ENCODE peak calls at places on chromosome 7, in six cellular contexts. H is left lung; S is right cardiac atrium; V is mesendoderm; D is naive thymus-derived CD4-positive, alpha-beta T cell; I is A549. A is an unnamed sample.
A peak's percentile ranks its signal among the peaks of the same experiment; 100 is the strongest.

GRCh38 chr7:129258649-129259389 is 34.0 kb downstream of the AHCYL2 start:
- DNase-seq in H (no peak), S (no peak), V (peak; percentile 97), D (peak; percentile 29), I (no peak), A (no peak)

GRCh38 chr7:46630031-46630430 is 709.0 kb upstream of the IGFBP3 start:
- DNase-seq in H (no peak), S (no peak), V (no peak), D (no peak), I (no peak), A (no peak)

GRCh38 chr7:142376356-142376997 is 118.6 kb upstream of the PRSS58 start:
- DNase-seq in H (no peak), S (no peak), V (peak; percentile 19), D (no peak), I (no peak), A (no peak)

GRCh38 chr7:44077061-44077460 is 5.3 kb downstream of the POLM start:
- DNase-seq in H (peak; percentile 32), S (no peak), V (no peak), D (no peak), I (no peak), A (no peak)

GRCh38 chr7:100509213-100509612 is 25.5 kb downstream of the NYAP1 start:
- DNase-seq in H (no peak), S (no peak), V (no peak), D (no peak), I (no peak), A (no peak)

GRCh38 chr7:22397981-22398380 is 41.0 kb upstream of the RAPGEF5 start:
- DNase-seq in H (no peak), S (no peak), V (no peak), D (no peak), I (no peak), A (no peak)

GRCh38 chr7:43283706-43284105 is 171.3 kb downstream of the HECW1 start:
- DNase-seq in H (no peak), S (no peak), V (no peak), D (no peak), I (no peak), A (no peak)

GRCh38 chr7:158061884-158062656 is 525.6 kb downstream of the PTPRN2 start:
- DNase-seq in H (no peak), S (peak; percentile 26), V (no peak), D (no peak), I (no peak), A (no peak)

GRCh38 chr7:80047856-80048459 is 86.7 kb upstream of the GNAI1 start:
- DNase-seq in H (no peak), S (no peak), V (no peak), D (no peak), I (peak; percentile 10), A (no peak)

GRCh38 chr7:2172311-2173183 is 60.2 kb downstream of the MAD1L1 start:
- DNase-seq in H (peak; percentile 72), S (peak; percentile 63), V (no peak), D (no peak), I (no peak), A (no peak)

GRCh38 chr7:32059289-32060045 is 10.7 kb downstream of the PDE1C start:
- DNase-seq in H (no peak), S (no peak), V (peak; percentile 4), D (no peak), I (no peak), A (no peak)

GRCh38 chr7:84701524-84702306 is 485.1 kb downstream of the SEMA3D start:
- DNase-seq in H (no peak), S (no peak), V (peak; percentile 79), D (no peak), I (peak; percentile 53), A (no peak)

GRCh38 chr7:142620375-142620774 is 128.9 kb upstream of the PRSS1 start:
- DNase-seq in H (no peak), S (no peak), V (no peak), D (peak; percentile 21), I (no peak), A (no peak)

GRCh38 chr7:82562716-82563404 is 119.3 kb upstream of the CACNA2D1 start:
- DNase-seq in H (no peak), S (no peak), V (peak; percentile 50), D (no peak), I (no peak), A (no peak)

DNA sequence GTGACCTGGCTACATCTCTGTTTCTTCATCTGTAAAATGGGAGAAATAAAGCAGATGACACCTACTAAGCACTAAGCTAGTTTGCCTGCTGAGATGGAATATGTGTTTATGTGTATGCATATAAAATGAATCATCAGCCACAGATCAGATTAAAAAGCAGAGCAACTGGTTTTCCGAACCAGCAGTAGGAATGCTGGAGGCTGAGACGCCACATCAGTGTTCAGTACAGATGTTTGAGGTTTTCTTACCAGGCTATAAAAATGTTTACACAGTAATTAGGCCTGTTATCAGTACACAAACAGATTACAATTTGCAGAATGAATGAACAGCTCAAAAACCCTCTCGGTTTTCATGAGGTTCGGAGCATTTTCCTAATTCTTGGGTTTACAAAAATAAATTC is 85.8 kb downstream of the CALN1 start:
- DNase-seq in H (no peak), S (no peak), V (no peak), D (no peak), I (no peak), A (no peak)
- H3K27ac ChIP-seq in H (no peak overlapping the region), S (no peak overlapping the region), V (no peak overlapping the region), D (no peak overlapping the region), I (no peak overlapping the region), A (no peak overlapping the region)

GRCh38 chr7:27152816-27153486 is 568 bp upstream of the HOXA3 start:
- DNase-seq in H (peak; percentile 28), S (no peak), V (no peak), D (no peak), I (no peak), A (no peak)

GRCh38 chr7:27151945-27152815 is at the start of gene HOXA3:
- DNase-seq in H (peak; percentile 38), S (no peak), V (no peak), D (no peak), I (no peak), A (peak; percentile 33)

GRCh38 chr7:27149817-27150567 is 2.4 kb downstream of the HOXA3 start:
- DNase-seq in H (no peak), S (no peak), V (no peak), D (no peak), I (no peak), A (no peak)

GRCh38 chr7:27150568-27151340 is 1.6 kb downstream of the HOXA3 start:
- DNase-seq in H (peak; percentile 71), S (peak; percentile 87), V (peak; percentile 79), D (peak; percentile 62), I (peak; percentile 91), A (peak; percentile 52)

DNA sequence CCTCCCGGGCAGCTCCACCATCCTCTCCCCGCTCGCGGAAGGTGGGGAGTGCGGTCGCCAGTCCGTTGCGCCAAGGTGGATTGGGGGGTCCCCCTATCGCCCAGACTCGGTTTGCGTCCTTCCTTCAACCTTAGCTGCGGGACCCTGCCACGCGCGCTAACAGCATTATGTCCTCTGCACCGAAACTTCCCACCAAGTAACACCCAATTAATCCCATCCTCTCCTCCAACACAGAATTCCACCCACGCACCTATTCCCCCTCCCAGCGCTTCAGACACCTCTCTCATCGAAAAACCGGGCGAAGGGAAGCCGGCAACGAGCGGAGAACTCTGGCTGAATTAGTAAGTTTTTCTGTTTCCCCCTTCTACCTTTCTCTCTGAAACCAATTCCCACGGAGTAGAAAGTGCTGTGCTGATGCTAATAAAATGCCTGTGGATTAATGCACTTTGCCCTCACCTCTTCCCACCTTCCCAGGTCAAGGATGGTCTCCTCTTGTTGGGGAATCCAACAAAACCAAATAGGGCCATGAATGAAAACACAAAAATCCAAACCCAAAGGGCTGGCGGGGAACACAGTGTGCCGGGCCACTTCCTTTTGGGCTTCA is 940 bp downstream of the HOXA3 start:
- DNase-seq in H (peak; percentile 41), S (no peak), V (no peak), D (no peak), I (no peak), A (peak; percentile 54)
- H3K4me3 ChIP-seq in H (peak overlapping the region; percentile 41), S (peak overlapping the region; percentile 5), V (no peak overlapping the region), D (peak overlapping the region; percentile 75), I (peak overlapping the region; percentile 49), A (peak overlapping the region; percentile 31)

DNA sequence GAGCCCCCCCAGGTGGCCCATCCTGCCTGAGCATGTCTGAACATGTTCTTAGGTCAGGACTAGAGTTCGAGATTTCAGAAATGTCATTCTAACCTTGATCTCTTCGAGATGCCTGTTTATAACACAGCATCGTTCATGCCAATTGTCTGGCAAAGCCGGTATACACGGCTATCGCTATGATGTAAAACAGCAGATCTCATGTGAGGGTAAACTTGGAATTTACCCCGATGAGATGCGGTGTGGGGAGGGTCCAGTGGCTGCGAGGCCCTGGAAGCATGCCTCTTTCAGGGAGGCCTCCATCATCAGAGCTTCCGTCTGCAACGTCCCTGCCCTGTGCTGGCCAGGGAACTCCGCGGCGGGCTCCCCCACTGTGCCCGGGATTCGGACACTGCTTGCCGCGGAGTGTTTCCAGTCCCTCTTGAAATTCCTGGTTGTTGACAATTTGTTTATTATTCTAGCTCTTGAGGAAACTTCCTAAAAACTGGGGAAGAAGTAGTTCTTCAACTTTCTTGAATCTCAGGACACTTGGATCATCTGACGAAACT is 168.6 kb upstream of the RHEB start:
- DNase-seq in H (no peak), S (no peak), V (no peak), D (no peak), I (no peak), A (peak; percentile 14)
- H3K27ac ChIP-seq in H (peak overlapping the region; percentile 60), S (peak overlapping the region; percentile 80), V (peak overlapping the region; percentile 10), D (no peak overlapping the region), I (peak overlapping the region; percentile 82), A (peak overlapping the region; percentile 61)

GRCh38 chr7:101858437-101859385 is 41.3 kb downstream of the CUX1 start:
- DNase-seq in H (peak; percentile 39), S (no peak), V (no peak), D (no peak), I (no peak), A (no peak)

GRCh38 chr7:101859411-101860106 is 42.1 kb downstream of the CUX1 start:
- DNase-seq in H (no peak), S (no peak), V (no peak), D (no peak), I (no peak), A (no peak)

GRCh38 chr7:101857358-101857794 is 40.0 kb downstream of the CUX1 start:
- DNase-seq in H (peak; percentile 9), S (no peak), V (no peak), D (no peak), I (no peak), A (no peak)

GRCh38 chr7:101854084-101854865 is 36.8 kb downstream of the CUX1 start:
- DNase-seq in H (no peak), S (no peak), V (no peak), D (no peak), I (no peak), A (no peak)

DNA sequence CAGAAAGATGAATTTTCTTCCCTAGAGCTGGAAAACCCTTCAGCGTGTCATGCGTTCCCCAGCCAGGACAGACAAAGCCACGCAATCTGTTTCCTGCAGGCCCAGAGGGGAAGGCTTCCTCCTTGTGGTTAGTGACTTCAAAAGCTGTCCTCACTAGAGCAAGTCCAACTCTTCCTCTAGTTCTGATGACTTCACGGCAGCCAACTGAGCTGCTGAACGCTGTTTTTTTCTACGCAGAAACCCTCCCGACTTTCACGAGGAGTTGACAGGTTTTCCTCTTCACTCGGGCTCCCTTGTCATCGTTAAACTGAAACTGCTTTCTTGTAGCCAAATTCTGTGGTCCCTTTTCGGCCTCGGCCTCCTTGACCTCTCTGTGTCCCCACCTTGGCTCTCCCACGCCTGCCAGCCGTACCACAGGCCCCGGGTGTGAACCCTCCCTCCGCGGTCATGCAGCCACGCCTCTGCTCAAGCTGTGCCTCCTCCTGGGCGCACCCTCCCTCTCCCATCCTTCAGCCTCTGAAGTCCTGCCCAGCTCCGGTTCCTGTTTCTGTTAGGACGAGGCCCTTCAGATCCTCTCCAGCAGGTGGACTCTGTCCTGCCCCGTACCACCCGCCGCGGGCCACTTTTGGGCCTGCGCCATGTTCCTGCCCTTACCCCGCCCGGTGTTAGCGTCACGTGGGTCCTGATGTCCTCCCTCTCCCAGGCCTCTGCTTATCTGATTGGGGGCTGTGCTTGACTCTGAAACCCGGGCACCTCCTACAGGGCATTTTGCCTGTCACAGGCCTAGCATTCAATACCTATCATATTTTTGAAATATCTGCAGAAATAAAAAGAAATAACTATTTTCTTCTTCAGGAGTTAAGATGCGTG is 39.3 kb downstream of the CUX1 start:
- DNase-seq in H (peak; percentile 95), S (peak; percentile 95), V (peak; percentile 61), D (peak; percentile 79), I (peak; percentile 99), A (peak; percentile 93)
- H3K4me3 ChIP-seq in H (peak overlapping the region; percentile 39), S (peak overlapping the region; percentile 5), V (no peak overlapping the region), D (peak overlapping the region; percentile 76), I (peak overlapping the region; percentile 34), A (peak overlapping the region; percentile 52)